ENCODE peak calls at places on chromosomes 12 and 14, in ten cellular contexts. One of them, this sample, is unnamed.

GRCh38 chr12:97308576-97309198 is 153.9 kb upstream of the RMST start:
- DNase-seq in AG10803: peak
- DNase-seq in SK-N-MC: peak
- DNase-seq in thoracic aorta: no peak
- DNase-seq in CD4-positive, CD25-positive, alpha-beta regulatory T cell: no peak
- DNase-seq in mucosa of descending colon: peak
- DNase-seq in breast epithelium: no peak
- DNase-seq in left ventricle myocardium inferior: no peak
- DNase-seq in mesendoderm: peak
- DNase-seq in dorsolateral prefrontal cortex: no peak
- DNase-seq in this sample: peak

GRCh38 chr14:26276757-26277156 is 321.1 kb downstream of the NOVA1 start:
- DNase-seq in mesendoderm: peak
- DNase-seq in thoracic aorta: no peak
- DNase-seq in CD4-positive, CD25-positive, alpha-beta regulatory T cell: no peak
- DNase-seq in dorsolateral prefrontal cortex: no peak
- DNase-seq in left ventricle myocardium inferior: no peak
- DNase-seq in mucosa of descending colon: no peak
- DNase-seq in breast epithelium: no peak
- DNase-seq in SK-N-MC: no peak
- DNase-seq in AG10803: no peak
- DNase-seq in this sample: no peak

GRCh38 chr12:505221-505620 is 45.5 kb downstream of the B4GALNT3 start:
- DNase-seq in breast epithelium: no peak
- DNase-seq in left ventricle myocardium inferior: no peak
- DNase-seq in dorsolateral prefrontal cortex: no peak
- DNase-seq in SK-N-MC: no peak
- DNase-seq in thoracic aorta: no peak
- DNase-seq in mesendoderm: no peak
- DNase-seq in AG10803: no peak
- DNase-seq in CD4-positive, CD25-positive, alpha-beta regulatory T cell: no peak
- DNase-seq in mucosa of descending colon: no peak
- DNase-seq in this sample: no peak

GRCh38 chr12:55727643-55728184 is 1.1 kb downstream of the CD63 start:
- DNase-seq in dorsolateral prefrontal cortex: no peak
- DNase-seq in mucosa of descending colon: peak
- DNase-seq in SK-N-MC: no peak
- DNase-seq in thoracic aorta: no peak
- DNase-seq in left ventricle myocardium inferior: peak
- DNase-seq in CD4-positive, CD25-positive, alpha-beta regulatory T cell: no peak
- DNase-seq in AG10803: no peak
- DNase-seq in mesendoderm: no peak
- DNase-seq in breast epithelium: no peak
- DNase-seq in this sample: peak

GRCh38 chr12:89217472-89217871 is 134.8 kb downstream of the DUSP6 start:
- DNase-seq in CD4-positive, CD25-positive, alpha-beta regulatory T cell: no peak
- DNase-seq in mesendoderm: no peak
- DNase-seq in dorsolateral prefrontal cortex: no peak
- DNase-seq in left ventricle myocardium inferior: no peak
- DNase-seq in mucosa of descending colon: no peak
- DNase-seq in SK-N-MC: no peak
- DNase-seq in thoracic aorta: no peak
- DNase-seq in AG10803: no peak
- DNase-seq in breast epithelium: no peak
- DNase-seq in this sample: no peak

GRCh38 chr12:94190623-94191022 is 42.2 kb downstream of the PLXNC1 start:
- DNase-seq in mesendoderm: no peak
- DNase-seq in dorsolateral prefrontal cortex: no peak
- DNase-seq in mucosa of descending colon: no peak
- DNase-seq in SK-N-MC: no peak
- DNase-seq in thoracic aorta: no peak
- DNase-seq in breast epithelium: no peak
- DNase-seq in left ventricle myocardium inferior: no peak
- DNase-seq in AG10803: no peak
- DNase-seq in CD4-positive, CD25-positive, alpha-beta regulatory T cell: no peak
- DNase-seq in this sample: no peak

GRCh38 chr14:68703093-68703492 is 89.8 kb downstream of the ZFP36L1 start:
- DNase-seq in SK-N-MC: no peak
- DNase-seq in AG10803: peak
- DNase-seq in left ventricle myocardium inferior: no peak
- DNase-seq in CD4-positive, CD25-positive, alpha-beta regulatory T cell: no peak
- DNase-seq in mucosa of descending colon: no peak
- DNase-seq in mesendoderm: no peak
- DNase-seq in dorsolateral prefrontal cortex: no peak
- DNase-seq in breast epithelium: no peak
- DNase-seq in thoracic aorta: no peak
- DNase-seq in this sample: peak

GRCh38 chr12:98741615-98742265 is 96.7 kb downstream of the APAF1 start:
- DNase-seq in breast epithelium: no peak
- DNase-seq in SK-N-MC: no peak
- DNase-seq in mesendoderm: peak
- DNase-seq in thoracic aorta: no peak
- DNase-seq in CD4-positive, CD25-positive, alpha-beta regulatory T cell: no peak
- DNase-seq in dorsolateral prefrontal cortex: no peak
- DNase-seq in left ventricle myocardium inferior: no peak
- DNase-seq in mucosa of descending colon: no peak
- DNase-seq in AG10803: no peak
- DNase-seq in this sample: no peak

GRCh38 chr12:52156757-52157565 is 34.9 kb downstream of the KRT80 start:
- DNase-seq in dorsolateral prefrontal cortex: peak
- DNase-seq in thoracic aorta: peak
- DNase-seq in AG10803: peak
- DNase-seq in mesendoderm: peak
- DNase-seq in mucosa of descending colon: peak
- DNase-seq in SK-N-MC: no peak
- DNase-seq in breast epithelium: peak
- DNase-seq in CD4-positive, CD25-positive, alpha-beta regulatory T cell: peak
- DNase-seq in left ventricle myocardium inferior: peak
- DNase-seq in this sample: peak

GRCh38 chr12:69431604-69432222 is 38.5 kb upstream of the FRS2 start:
- DNase-seq in AG10803: no peak
- DNase-seq in SK-N-MC: no peak
- DNase-seq in thoracic aorta: no peak
- DNase-seq in mesendoderm: no peak
- DNase-seq in dorsolateral prefrontal cortex: no peak
- DNase-seq in breast epithelium: no peak
- DNase-seq in left ventricle myocardium inferior: no peak
- DNase-seq in CD4-positive, CD25-positive, alpha-beta regulatory T cell: no peak
- DNase-seq in mucosa of descending colon: no peak
- DNase-seq in this sample: no peak

GRCh38 chr12:69438539-69438938 is 31.6 kb upstream of the FRS2 start:
- DNase-seq in mesendoderm: no peak
- DNase-seq in left ventricle myocardium inferior: no peak
- DNase-seq in thoracic aorta: no peak
- DNase-seq in SK-N-MC: no peak
- DNase-seq in AG10803: no peak
- DNase-seq in dorsolateral prefrontal cortex: no peak
- DNase-seq in CD4-positive, CD25-positive, alpha-beta regulatory T cell: no peak
- DNase-seq in breast epithelium: no peak
- DNase-seq in mucosa of descending colon: no peak
- DNase-seq in this sample: no peak

GRCh38 chr12:69433653-69434052 is 36.5 kb upstream of the FRS2 start:
- DNase-seq in CD4-positive, CD25-positive, alpha-beta regulatory T cell: no peak
- DNase-seq in mucosa of descending colon: no peak
- DNase-seq in SK-N-MC: no peak
- DNase-seq in thoracic aorta: no peak
- DNase-seq in left ventricle myocardium inferior: no peak
- DNase-seq in AG10803: no peak
- DNase-seq in breast epithelium: no peak
- DNase-seq in mesendoderm: no peak
- DNase-seq in dorsolateral prefrontal cortex: no peak
- DNase-seq in this sample: no peak

GRCh38 chr12:69437073-69437472 is 33.1 kb upstream of the FRS2 start:
- DNase-seq in breast epithelium: no peak
- DNase-seq in mesendoderm: no peak
- DNase-seq in CD4-positive, CD25-positive, alpha-beta regulatory T cell: no peak
- DNase-seq in AG10803: no peak
- DNase-seq in left ventricle myocardium inferior: no peak
- DNase-seq in dorsolateral prefrontal cortex: no peak
- DNase-seq in thoracic aorta: no peak
- DNase-seq in SK-N-MC: no peak
- DNase-seq in mucosa of descending colon: no peak
- DNase-seq in this sample: no peak

DNA sequence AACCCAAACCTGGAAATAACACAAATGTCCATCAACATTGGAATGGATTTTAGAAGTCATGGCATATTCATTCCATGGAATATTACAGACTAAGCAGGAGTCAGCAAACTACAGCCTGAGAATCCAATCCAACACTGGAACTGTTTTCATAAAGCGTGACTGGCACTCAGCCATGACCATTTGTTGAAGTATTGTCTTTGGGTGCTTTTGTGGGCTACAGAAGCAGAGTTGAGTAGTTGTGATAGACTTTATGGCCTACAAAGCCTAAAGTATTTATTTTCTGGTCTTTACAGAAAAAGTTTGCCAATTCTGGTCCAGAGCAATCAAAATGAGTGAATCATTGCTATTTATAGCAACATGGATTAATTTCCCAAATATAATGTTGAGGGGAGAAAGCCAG is 34.5 kb upstream of the FRS2 start:
- DNase-seq in mesendoderm: no peak
- DNase-seq in thoracic aorta: no peak
- DNase-seq in AG10803: peak
- DNase-seq in breast epithelium: no peak
- DNase-seq in left ventricle myocardium inferior: no peak
- DNase-seq in CD4-positive, CD25-positive, alpha-beta regulatory T cell: no peak
- DNase-seq in mucosa of descending colon: no peak
- DNase-seq in SK-N-MC: no peak
- DNase-seq in dorsolateral prefrontal cortex: no peak
- DNase-seq in this sample: peak
- H3K4me3 ChIP-seq in mesendoderm: no peak
- H3K4me3 ChIP-seq in thoracic aorta: no peak
- H3K4me3 ChIP-seq in AG10803: no peak
- H3K4me3 ChIP-seq in breast epithelium: no peak
- H3K4me3 ChIP-seq in left ventricle myocardium inferior: no peak
- H3K4me3 ChIP-seq in CD4-positive, CD25-positive, alpha-beta regulatory T cell: no peak
- H3K4me3 ChIP-seq in mucosa of descending colon: no peak
- H3K4me3 ChIP-seq in SK-N-MC: no peak
- H3K4me3 ChIP-seq in dorsolateral prefrontal cortex: no peak
- H3K4me3 ChIP-seq in this sample: no peak

GRCh38 chr12:118359541-118359915 is 13.2 kb downstream of the TAOK3 start:
- DNase-seq in AG10803: no peak
- DNase-seq in mucosa of descending colon: peak
- DNase-seq in thoracic aorta: no peak
- DNase-seq in SK-N-MC: no peak
- DNase-seq in left ventricle myocardium inferior: no peak
- DNase-seq in dorsolateral prefrontal cortex: no peak
- DNase-seq in mesendoderm: no peak
- DNase-seq in breast epithelium: no peak
- DNase-seq in CD4-positive, CD25-positive, alpha-beta regulatory T cell: peak
- DNase-seq in this sample: no peak
- H3K4me3 ChIP-seq in AG10803: no peak
- H3K4me3 ChIP-seq in mucosa of descending colon: no peak
- H3K4me3 ChIP-seq in thoracic aorta: peak
- H3K4me3 ChIP-seq in SK-N-MC: no peak
- H3K4me3 ChIP-seq in left ventricle myocardium inferior: no peak
- H3K4me3 ChIP-seq in dorsolateral prefrontal cortex: no peak
- H3K4me3 ChIP-seq in mesendoderm: no peak
- H3K4me3 ChIP-seq in breast epithelium: no peak
- H3K4me3 ChIP-seq in CD4-positive, CD25-positive, alpha-beta regulatory T cell: peak
- H3K4me3 ChIP-seq in this sample: no peak

GRCh38 chr12:108690191-108690518 is 41.2 kb downstream of the CORO1C start:
- DNase-seq in breast epithelium: no peak
- DNase-seq in AG10803: no peak
- DNase-seq in mesendoderm: no peak
- DNase-seq in SK-N-MC: no peak
- DNase-seq in left ventricle myocardium inferior: no peak
- DNase-seq in dorsolateral prefrontal cortex: no peak
- DNase-seq in mucosa of descending colon: no peak
- DNase-seq in thoracic aorta: no peak
- DNase-seq in CD4-positive, CD25-positive, alpha-beta regulatory T cell: no peak
- DNase-seq in this sample: no peak
- H3K4me3 ChIP-seq in breast epithelium: no peak
- H3K4me3 ChIP-seq in AG10803: peak
- H3K4me3 ChIP-seq in mesendoderm: no peak
- H3K4me3 ChIP-seq in SK-N-MC: peak
- H3K4me3 ChIP-seq in left ventricle myocardium inferior: peak
- H3K4me3 ChIP-seq in dorsolateral prefrontal cortex: no peak
- H3K4me3 ChIP-seq in mucosa of descending colon: no peak
- H3K4me3 ChIP-seq in thoracic aorta: peak
- H3K4me3 ChIP-seq in CD4-positive, CD25-positive, alpha-beta regulatory T cell: peak
- H3K4me3 ChIP-seq in this sample: no peak

GRCh38 chr14:99272669-99273024 is 650 bp upstream of the BCL11B start:
- DNase-seq in AG10803: no peak
- DNase-seq in dorsolateral prefrontal cortex: no peak
- DNase-seq in SK-N-MC: peak
- DNase-seq in mesendoderm: no peak
- DNase-seq in mucosa of descending colon: no peak
- DNase-seq in breast epithelium: no peak
- DNase-seq in left ventricle myocardium inferior: no peak
- DNase-seq in CD4-positive, CD25-positive, alpha-beta regulatory T cell: no peak
- DNase-seq in thoracic aorta: no peak
- DNase-seq in this sample: no peak

GRCh38 chr14:99273724-99274345 is 1.8 kb upstream of the BCL11B start:
- DNase-seq in dorsolateral prefrontal cortex: no peak
- DNase-seq in left ventricle myocardium inferior: no peak
- DNase-seq in SK-N-MC: no peak
- DNase-seq in mucosa of descending colon: peak
- DNase-seq in breast epithelium: no peak
- DNase-seq in CD4-positive, CD25-positive, alpha-beta regulatory T cell: no peak
- DNase-seq in mesendoderm: peak
- DNase-seq in AG10803: no peak
- DNase-seq in thoracic aorta: no peak
- DNase-seq in this sample: no peak

GRCh38 chr14:99274346-99275221 is 2.6 kb upstream of the BCL11B start:
- DNase-seq in CD4-positive, CD25-positive, alpha-beta regulatory T cell: peak
- DNase-seq in mesendoderm: peak
- DNase-seq in dorsolateral prefrontal cortex: peak
- DNase-seq in AG10803: peak
- DNase-seq in thoracic aorta: no peak
- DNase-seq in SK-N-MC: no peak
- DNase-seq in mucosa of descending colon: peak
- DNase-seq in breast epithelium: peak
- DNase-seq in left ventricle myocardium inferior: peak
- DNase-seq in this sample: peak

GRCh38 chr14:99271951-99272668 is at the start of gene BCL11B:
- DNase-seq in dorsolateral prefrontal cortex: peak
- DNase-seq in mesendoderm: peak
- DNase-seq in AG10803: peak
- DNase-seq in thoracic aorta: peak
- DNase-seq in SK-N-MC: peak
- DNase-seq in breast epithelium: peak
- DNase-seq in left ventricle myocardium inferior: peak
- DNase-seq in mucosa of descending colon: peak
- DNase-seq in CD4-positive, CD25-positive, alpha-beta regulatory T cell: peak
- DNase-seq in this sample: peak

DNA sequence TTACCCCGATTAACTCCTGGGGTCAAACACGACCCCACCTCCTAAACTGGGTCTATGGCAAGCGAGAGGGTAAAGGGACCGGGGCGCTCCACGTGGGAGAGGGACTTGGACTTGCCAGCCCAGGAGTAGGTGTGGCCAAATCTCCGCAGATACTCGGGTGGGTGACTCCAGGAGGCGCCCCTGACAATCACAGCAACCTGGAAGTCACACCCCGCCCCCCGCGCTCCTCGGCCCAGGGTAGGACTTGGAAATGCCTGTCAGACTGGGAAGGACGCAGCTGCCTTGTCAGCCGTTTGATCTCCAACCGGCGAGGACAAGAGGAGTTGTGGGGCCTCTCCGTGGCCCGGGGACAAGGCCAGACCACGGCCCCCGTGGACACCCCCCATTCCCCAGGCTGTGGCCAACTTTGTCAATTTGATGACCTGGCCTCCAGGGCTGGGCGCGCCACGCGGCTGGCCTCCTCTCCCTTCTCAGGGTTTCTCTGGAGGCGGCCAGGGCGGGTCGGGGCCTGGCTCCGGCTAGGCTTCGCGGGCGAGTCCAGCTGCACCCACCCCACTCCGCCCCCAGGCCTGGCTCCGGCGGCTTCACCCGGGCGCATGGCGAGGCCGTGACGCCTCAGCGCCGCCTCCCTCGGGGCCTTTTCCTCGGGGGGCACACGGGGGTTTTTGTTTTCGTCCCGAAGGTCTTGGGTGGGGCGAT is 1.2 kb upstream of the BCL11B start:
- DNase-seq in breast epithelium: no peak
- DNase-seq in SK-N-MC: no peak
- DNase-seq in mucosa of descending colon: peak
- DNase-seq in AG10803: no peak
- DNase-seq in thoracic aorta: no peak
- DNase-seq in mesendoderm: peak
- DNase-seq in left ventricle myocardium inferior: no peak
- DNase-seq in CD4-positive, CD25-positive, alpha-beta regulatory T cell: no peak
- DNase-seq in dorsolateral prefrontal cortex: no peak
- DNase-seq in this sample: no peak
- H3K4me3 ChIP-seq in breast epithelium: peak
- H3K4me3 ChIP-seq in SK-N-MC: peak
- H3K4me3 ChIP-seq in mucosa of descending colon: no peak
- H3K4me3 ChIP-seq in AG10803: no peak
- H3K4me3 ChIP-seq in thoracic aorta: peak
- H3K4me3 ChIP-seq in mesendoderm: peak
- H3K4me3 ChIP-seq in left ventricle myocardium inferior: peak
- H3K4me3 ChIP-seq in CD4-positive, CD25-positive, alpha-beta regulatory T cell: peak
- H3K4me3 ChIP-seq in dorsolateral prefrontal cortex: no peak
- H3K4me3 ChIP-seq in this sample: no peak